ENCODE peak calls at places on chromosomes 5 and 9, in seven cellular contexts. V is H9, H is fibroblast of lung, I is HCT116, K is IMR-90, M is neural progenitor cell, X is mesendoderm. E is an unnamed sample.

GRCh38 chr5:7904170-7904569 is 35.2 kb downstream of the MTRR start:
- DNase-seq in V (no peak), H (peak; percentile 73), I (no peak), K (peak; percentile 81), M (no peak), X (peak; percentile 34), E (peak; percentile 94)

GRCh38 chr5:103461223-103461622 is 101.4 kb downstream of the NUDT12 start:
- DNase-seq in V (no peak), H (no peak), I (peak; percentile 16), K (peak; percentile 64), M (no peak), X (no peak), E (peak; percentile 93)

GRCh38 chr5:17238521-17239041 is 21.1 kb downstream of the BASP1 start:
- DNase-seq in V (no peak), H (peak; percentile 52), I (no peak), K (peak; percentile 82), M (no peak), X (no peak), E (peak; percentile 99)

GRCh38 chr5:112479418-112479817 is 60.3 kb upstream of the EPB41L4A start:
- DNase-seq in V (no peak), H (peak; percentile 31), I (no peak), K (peak; percentile 54), M (no peak), X (no peak), E (peak; percentile 62)

GRCh38 chr5:39219433-39219832 is at the start of gene FYB1:
- DNase-seq in V (no peak), H (peak; percentile 12), I (no peak), K (no peak), M (no peak), X (no peak), E (peak; percentile 94)

GRCh38 chr5:84568171-84568570 is 183.5 kb upstream of the EDIL3 start:
- DNase-seq in V (no peak), H (no peak), I (no peak), K (no peak), M (no peak), X (peak; percentile 63), E (no peak)

GRCh38 chr9:136759436-136760325 is 1.6 kb upstream of the LCN8 start:
- DNase-seq in V (peak; percentile 33), H (no peak), I (no peak), K (no peak), M (no peak), X (no peak), E (no peak)

GRCh38 chr5:158390556-158390955 is 531.6 kb upstream of the CLINT1 start:
- DNase-seq in V (no peak), H (peak; percentile 43), I (no peak), K (peak; percentile 87), M (no peak), X (no peak), E (peak; percentile 94)

GRCh38 chr5:57311921-57312320 is 138.1 kb downstream of the GPBP1 start:
- DNase-seq in V (no peak), H (no peak), I (no peak), K (no peak), M (no peak), X (no peak), E (no peak)

GRCh38 chr5:91318727-91319126 is 64.4 kb downstream of the ARRDC3 start:
- DNase-seq in V (no peak), H (no peak), I (no peak), K (no peak), M (no peak), X (no peak), E (no peak)

GRCh38 chr5:58412932-58413331 is 47.0 kb downstream of the PLK2 start:
- DNase-seq in V (no peak), H (no peak), I (no peak), K (no peak), M (no peak), X (no peak), E (no peak)

GRCh38 chr9:133132174-133132573 is 11.1 kb upstream of the RALGDS start:
- DNase-seq in V (no peak), H (no peak), I (no peak), K (no peak), M (no peak), X (no peak), E (no peak)

GRCh38 chr9:92310562-92310961 is 14.6 kb downstream of the NOL8 start:
- DNase-seq in V (no peak), H (no peak), I (no peak), K (peak; percentile 25), M (no peak), X (no peak), E (no peak)

GRCh38 chr5:135944564-135944963 is 10.2 kb downstream of the LECT2 start:
- DNase-seq in V (no peak), H (no peak), I (no peak), K (no peak), M (no peak), X (no peak), E (no peak)

GRCh38 chr5:79727722-79728355 is 38.2 kb downstream of the CMYA5 start:
- DNase-seq in V (no peak), H (no peak), I (no peak), K (no peak), M (no peak), X (no peak), E (no peak)

GRCh38 chr5:180235077-180235476 is 26.1 kb upstream of the RASGEF1C start:
- DNase-seq in V (no peak), H (no peak), I (no peak), K (no peak), M (peak; percentile 61), X (peak; percentile 32), E (no peak)

GRCh38 chr5:180233729-180234128 is 24.7 kb upstream of the RASGEF1C start:
- DNase-seq in V (no peak), H (no peak), I (no peak), K (no peak), M (no peak), X (no peak), E (no peak)

GRCh38 chr5:180235846-180236245 is 26.8 kb upstream of the RASGEF1C start:
- DNase-seq in V (no peak), H (no peak), I (no peak), K (no peak), M (no peak), X (no peak), E (no peak)

GRCh38 chr5:180238631-180239030 is 29.6 kb upstream of the RASGEF1C start:
- DNase-seq in V (no peak), H (no peak), I (no peak), K (no peak), M (no peak), X (no peak), E (no peak)

DNA sequence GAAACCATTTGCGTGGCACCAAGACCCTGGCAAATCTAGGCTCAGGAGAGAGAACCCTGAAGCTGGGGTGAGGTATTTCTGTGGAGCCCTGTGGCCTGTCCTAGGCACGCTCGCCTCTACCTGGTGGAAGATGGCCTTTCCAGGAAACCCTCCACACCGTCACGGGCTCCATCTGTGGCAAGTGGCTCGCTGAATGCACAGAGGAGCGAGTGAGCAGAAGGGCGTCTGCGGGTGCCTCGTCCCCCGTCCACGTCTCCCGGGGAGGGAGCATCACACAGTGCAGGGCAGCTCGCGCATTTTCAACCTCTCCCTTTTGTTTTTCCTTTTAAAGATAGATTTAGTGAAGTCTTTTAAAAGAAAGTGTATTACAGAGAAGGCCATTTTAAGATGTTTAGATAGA is 25.3 kb upstream of the RASGEF1C start:
- DNase-seq in V (no peak), H (no peak), I (no peak), K (no peak), M (no peak), X (no peak), E (no peak)
- H3K4me2 ChIP-seq in V (no peak overlapping the region), H (no peak overlapping the region), I (no peak overlapping the region), K (no peak overlapping the region), M (no peak overlapping the region), X (no peak overlapping the region), E (no peak overlapping the region)

DNA sequence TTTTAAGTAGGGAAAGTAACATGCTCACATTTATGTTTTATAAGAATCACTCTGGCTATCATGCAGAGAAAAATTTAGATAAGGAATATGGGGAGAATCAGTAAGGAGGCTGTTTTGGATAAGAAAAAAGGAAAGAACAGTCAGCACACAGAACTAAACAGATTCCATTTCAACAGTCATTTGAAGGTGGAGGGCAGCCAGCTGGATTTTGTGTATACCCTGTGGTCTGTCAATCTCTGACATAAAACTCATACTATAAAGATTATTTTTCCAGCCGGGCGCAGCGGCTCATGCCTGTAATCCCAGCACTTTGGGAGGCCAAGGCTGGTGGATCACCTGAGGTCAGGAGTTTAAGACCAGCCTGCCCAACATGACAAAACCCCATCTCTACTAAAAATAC is 64.2 kb downstream of the PCA3 start:
- DNase-seq in V (no peak), H (no peak), I (no peak), K (peak; percentile 18), M (no peak), X (no peak), E (no peak)
- H3K27ac ChIP-seq in V (no peak overlapping the region), H (no peak overlapping the region), I (no peak overlapping the region), K (no peak overlapping the region), M (no peak overlapping the region), X (no peak overlapping the region), E (no peak overlapping the region)

GRCh38 chr5:138095100-138095907 is 11.5 kb downstream of the WNT8A start:
- DNase-seq in V (peak; percentile 58), H (no peak), I (no peak), K (no peak), M (no peak), X (no peak), E (no peak)
- H3K9ac ChIP-seq in V (no peak overlapping the region), H (no peak overlapping the region), I (no peak overlapping the region), K (no peak overlapping the region), M (no peak overlapping the region), X (no peak overlapping the region), E (no peak overlapping the region)

GRCh38 chr5:73629456-73629855 is 3.5 kb downstream of the ARHGEF28 start:
- DNase-seq in V (no peak), H (no peak), I (no peak), K (no peak), M (no peak), X (no peak), E (no peak)
- H3K4me2 ChIP-seq in V (no peak overlapping the region), H (no peak overlapping the region), I (no peak overlapping the region), K (no peak overlapping the region), M (no peak overlapping the region), X (no peak overlapping the region), E (no peak overlapping the region)

GRCh38 chr5:116075117-116075910 is 9.5 kb upstream of the COMMD10 start:
- DNase-seq in V (no peak), H (no peak), I (no peak), K (no peak), M (no peak), X (no peak), E (no peak)
- H3K27ac ChIP-seq in V (no peak overlapping the region), H (no peak overlapping the region), I (no peak overlapping the region), K (no peak overlapping the region), M (no peak overlapping the region), X (no peak overlapping the region), E (no peak overlapping the region)